ENCODE peak calls at places on chromosomes 11 and 22, in seven cellular contexts. K, B, N, P, Q, S and H are unnamed samples.

GRCh38 chr22:27686534-27686933 is 115.0 kb downstream of the MN1 start:
- DNase-seq in N (peak), S (peak), Q (peak), B (no peak), P (peak), K (peak), H (no peak)

GRCh38 chr22:37818397-37819099 is 4.6 kb upstream of the GALR3 start:
- DNase-seq in B (peak), S (no peak), P (no peak), Q (peak), K (peak), N (peak), H (no peak)

GRCh38 chr22:37972527-37972926 is 11.8 kb downstream of the SOX10 start:
- DNase-seq in K (no peak), N (no peak), B (peak), P (no peak), S (no peak), Q (no peak), H (no peak)

GRCh38 chr11:114169321-114169749 is 109.8 kb downstream of the ZBTB16 start:
- DNase-seq in B (no peak), S (no peak), Q (no peak), K (peak), N (peak), P (no peak), H (no peak)

GRCh38 chr11:96396637-96397036 is 6.8 kb downstream of the JRKL start:
- DNase-seq in N (no peak), B (no peak), Q (no peak), K (no peak), P (no peak), S (no peak), H (no peak)

GRCh38 chr22:48100685-48101417 is 1338.4 kb downstream of the TBC1D22A start:
- DNase-seq in N (no peak), B (no peak), S (no peak), Q (no peak), K (no peak), P (no peak), H (no peak)

GRCh38 chr11:1338201-1339065 is 29.0 kb upstream of the TOLLIP start:
- DNase-seq in N (no peak), K (no peak), B (peak), P (no peak), S (no peak), Q (no peak), H (no peak)

GRCh38 chr11:61718046-61718531 is 34.3 kb upstream of the MYRF start:
- DNase-seq in S (no peak), P (no peak), B (no peak), N (no peak), Q (no peak), K (no peak), H (no peak)

GRCh38 chr11:84232511-84232910 is 946.3 kb upstream of the CCDC90B start:
- DNase-seq in S (no peak), N (no peak), P (no peak), B (no peak), K (no peak), Q (no peak), H (no peak)

GRCh38 chr22:38238519-38239051 is 34.2 kb downstream of the TMEM184B start:
- DNase-seq in N (peak), B (no peak), K (no peak), Q (peak), P (no peak), S (no peak), H (peak)

GRCh38 chr11:101341578-101341977 is 212.0 kb upstream of the PGR start:
- DNase-seq in B (no peak), N (no peak), S (no peak), Q (no peak), K (no peak), P (no peak), H (no peak)

GRCh38 chr11:45803981-45804805 is 756 bp upstream of the SLC35C1 start:
- DNase-seq in Q (peak), P (peak), K (peak), S (no peak), N (peak), B (peak), H (no peak)

GRCh38 chr22:24521791-24522245 is 26.7 kb downstream of the UPB1 start:
- DNase-seq in N (no peak), Q (peak), K (peak), S (peak), B (no peak), P (peak), H (no peak)

GRCh38 chr11:129249351-129249750 is 57.2 kb upstream of the ARHGAP32 start:
- DNase-seq in Q (peak), B (no peak), N (peak), P (peak), K (peak), S (no peak), H (peak)

GRCh38 chr11:8253566-8253965 is 10.1 kb downstream of the LMO1 start:
- DNase-seq in N (no peak), B (no peak), S (no peak), P (no peak), K (no peak), Q (no peak), H (no peak)

GRCh38 chr11:61963282-61964057 is 4.0 kb downstream of the FTH1 start:
- DNase-seq in K (peak), P (no peak), B (no peak), N (peak), Q (peak), S (no peak), H (no peak)

GRCh38 chr11:93741094-93741881 is at the start of the genes C11orf54 and TAF1D:
- DNase-seq in Q (peak), S (peak), K (peak), N (peak), B (peak), P (peak), H (peak)

GRCh38 chr22:22111267-22111751 is 128.7 kb upstream of the TOP3B start:
- DNase-seq in Q (peak), P (peak), K (peak), N (peak), S (no peak), B (no peak), H (peak)

GRCh38 chr11:122628691-122629555 is 26.6 kb upstream of the UBASH3B start:
- DNase-seq in S (peak), B (peak), N (peak), P (peak), K (peak), Q (peak), H (no peak)

GRCh38 chr22:46776876-46777608 is 14.6 kb downstream of the TBC1D22A start:
- DNase-seq in N (no peak), P (no peak), S (no peak), Q (no peak), K (no peak), B (no peak), H (no peak)

DNA sequence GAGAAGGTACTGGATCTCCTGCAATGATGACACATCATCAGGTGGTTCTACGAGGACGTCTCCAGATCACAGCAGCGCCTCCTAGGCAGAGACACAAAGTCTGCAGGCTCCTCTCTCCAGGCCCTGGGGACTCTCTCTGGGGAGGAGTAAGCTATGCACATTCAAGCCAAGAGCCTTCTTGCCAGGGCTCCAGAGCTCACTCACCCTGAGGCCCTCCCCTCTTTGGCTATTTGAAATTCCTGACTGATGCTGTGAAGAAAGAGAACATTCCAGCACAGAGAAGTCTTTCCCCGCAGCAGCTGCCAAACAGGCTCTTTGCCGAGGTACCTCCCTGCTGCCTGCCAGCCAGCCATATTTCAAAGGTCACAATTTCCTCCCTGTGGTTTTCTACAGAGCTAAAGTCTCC is 204.9 kb downstream of the CSNK2A3 start:
- DNase-seq in B (peak), S (no peak), K (peak), N (peak), P (peak), Q (peak), H (peak)
- TF ChIP-seq CTCF in B (no peak), S (no peak), K (peak), N (peak), P (no peak), Q (peak), H (peak)

GRCh38 chr11:17153759-17154158 is 54.0 kb downstream of the PIK3C2A start:
- DNase-seq in N (no peak), Q (no peak), P (no peak), K (no peak), B (no peak), S (no peak), H (no peak)

GRCh38 chr11:17157773-17158172 is 50.0 kb downstream of the PIK3C2A start:
- DNase-seq in B (no peak), Q (no peak), P (no peak), N (no peak), K (no peak), S (no peak), H (no peak)

GRCh38 chr11:17154409-17155159 is 53.2 kb downstream of the PIK3C2A start:
- DNase-seq in N (no peak), S (no peak), B (no peak), P (no peak), K (no peak), Q (no peak), H (no peak)

GRCh38 chr11:17152306-17152705 is 55.5 kb downstream of the PIK3C2A start:
- DNase-seq in S (no peak), K (no peak), B (no peak), Q (no peak), P (no peak), N (no peak), H (no peak)

GRCh38 chr11:17156283-17156682 is 51.5 kb downstream of the PIK3C2A start:
- DNase-seq in S (no peak), N (no peak), Q (no peak), B (no peak), P (no peak), K (no peak), H (no peak)
- TF ChIP-seq CTCF in S (no peak), N (no peak), Q (no peak), B (no peak), P (no peak), K (no peak), H (no peak)

GRCh38 chr11:22130462-22131053 is 62.3 kb upstream of the ANO5 start:
- DNase-seq in B (no peak), N (no peak), K (no peak), Q (no peak), S (no peak), P (no peak), H (no peak)
- TF ChIP-seq CTCF in B (no peak), N (no peak), K (peak), Q (peak), S (peak), P (peak), H (no peak)

GRCh38 chr11:87039371-87039770 is 1.6 kb downstream of the TMEM135 start:
- DNase-seq in Q (peak), P (no peak), N (no peak), B (no peak), K (no peak), S (no peak), H (no peak)
- TF ChIP-seq CTCF in Q (no peak), P (no peak), N (no peak), B (no peak), K (no peak), S (no peak), H (no peak)

DNA sequence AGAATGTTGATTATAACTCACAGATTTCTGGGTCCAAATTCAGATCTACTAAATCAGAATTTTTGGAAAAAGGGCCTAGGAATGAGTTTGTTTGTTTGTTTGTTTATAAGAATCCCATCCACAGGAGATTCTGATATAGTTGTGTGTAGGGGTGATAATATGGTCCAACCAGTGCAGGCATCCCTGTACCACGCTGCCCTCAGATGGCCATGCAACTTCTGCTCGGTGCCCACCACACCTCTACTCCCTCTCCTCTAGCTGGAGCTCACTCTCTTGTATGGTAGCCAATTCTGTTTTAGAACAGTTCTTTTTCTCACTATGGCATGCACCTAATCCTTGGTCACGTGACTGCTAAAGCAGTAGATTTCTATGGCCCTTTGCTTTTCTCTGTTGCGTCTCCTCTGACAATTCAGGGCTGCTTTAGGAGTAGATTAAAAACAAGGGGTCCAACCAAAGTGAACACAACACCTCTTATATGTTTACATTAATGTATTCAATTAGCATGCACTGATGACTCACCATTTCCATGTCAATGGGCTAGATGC is 103.3 kb upstream of the KCNA4 start:
- DNase-seq in K (no peak), S (no peak), B (no peak), Q (no peak), P (no peak), N (no peak), H (no peak)
- TF ChIP-seq CTCF in K (no peak), S (no peak), B (no peak), Q (no peak), P (no peak), N (no peak), H (no peak)

DNA sequence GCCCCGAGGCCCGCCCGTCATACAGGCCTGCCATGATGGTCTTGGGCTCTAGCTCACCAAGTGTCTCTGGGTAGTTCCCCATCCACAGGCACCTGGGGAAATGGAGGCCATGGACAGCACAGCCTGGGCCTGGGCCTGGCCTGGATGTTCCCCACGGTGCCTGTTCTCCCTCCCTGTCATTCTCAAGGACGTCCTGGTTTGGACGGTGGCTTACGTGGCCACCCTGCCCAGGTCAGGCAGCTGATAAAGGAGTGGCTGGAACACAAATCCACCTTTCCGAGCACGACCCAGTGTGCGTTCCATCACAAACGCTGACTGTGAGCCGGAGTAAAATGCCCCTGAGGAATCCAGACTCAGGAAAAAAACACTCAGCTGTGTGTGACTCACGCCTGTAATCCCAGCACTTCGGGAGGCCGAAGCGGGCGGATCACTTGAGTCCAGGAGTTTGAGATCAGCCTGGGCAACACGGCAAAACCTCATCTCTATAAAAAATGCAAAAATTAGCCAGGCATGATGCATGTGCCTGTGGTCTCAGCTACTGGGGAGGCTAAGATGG is 41.2 kb upstream of the TESMIN start:
- DNase-seq in N (no peak), B (no peak), K (no peak), P (no peak), S (no peak), Q (peak), H (no peak)
- TF ChIP-seq CTCF in N (no peak), B (no peak), K (no peak), P (no peak), S (no peak), Q (no peak), H (no peak)

DNA sequence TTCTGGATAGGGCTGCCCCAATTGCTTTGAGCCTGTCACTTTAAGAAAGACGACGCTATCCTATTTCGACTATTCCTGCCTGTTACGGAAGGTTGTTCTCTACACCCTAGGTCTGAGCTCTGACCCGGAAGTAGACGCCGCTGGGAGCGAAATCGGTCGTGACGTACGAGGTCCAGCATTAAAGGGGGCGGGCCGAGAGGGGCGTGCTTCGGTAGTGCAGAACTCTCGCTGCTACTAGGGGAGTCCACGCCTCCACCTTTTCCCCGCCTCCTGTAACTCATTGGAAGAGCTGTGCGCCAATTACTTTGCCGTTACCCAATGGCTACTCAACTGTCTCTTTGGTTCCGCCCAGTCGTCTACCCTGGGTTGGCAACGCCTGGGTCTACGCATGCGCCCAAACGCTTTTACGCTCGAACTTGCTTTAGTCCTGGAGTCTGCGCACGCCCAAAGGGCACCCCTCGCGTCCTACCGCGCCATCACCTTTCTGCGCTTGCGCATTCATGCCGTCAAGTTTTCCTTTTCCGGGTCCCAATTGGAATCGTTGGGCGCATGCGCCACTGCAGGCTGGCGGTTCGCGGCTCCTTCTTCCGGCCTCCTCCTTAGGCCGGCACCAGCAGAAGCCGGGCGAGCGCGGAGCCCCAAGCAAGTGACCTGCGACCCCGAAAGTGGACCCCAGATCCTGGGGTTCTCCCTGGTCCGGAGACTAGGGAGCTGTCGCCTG is at the start of gene PCNX3:
- DNase-seq in N (peak), Q (peak), P (peak), K (peak), S (peak), B (peak), H (peak)
- TF ChIP-seq CTCF in N (no peak), Q (no peak), P (no peak), K (no peak), S (no peak), B (no peak), H (no peak)

GRCh38 chr22:26065847-26066246 is 103.4 kb upstream of the SEZ6L start:
- DNase-seq in K (no peak), Q (no peak), P (peak), S (no peak), N (no peak), B (no peak), H (no peak)

GRCh38 chr22:26068571-26068970 is 100.7 kb upstream of the SEZ6L start:
- DNase-seq in K (no peak), Q (no peak), B (no peak), S (no peak), P (no peak), N (no peak), H (no peak)

GRCh38 chr22:26064048-26064447 is 105.2 kb upstream of the SEZ6L start:
- DNase-seq in S (no peak), P (no peak), N (no peak), K (no peak), B (no peak), Q (no peak), H (no peak)

GRCh38 chr22:26066534-26066933 is 102.7 kb upstream of the SEZ6L start:
- DNase-seq in P (no peak), Q (no peak), K (no peak), B (no peak), S (no peak), N (no peak), H (no peak)
- TF ChIP-seq CTCF in P (no peak), Q (no peak), K (no peak), B (no peak), S (no peak), N (no peak), H (no peak)